ENCODE peak calls at places on chromosomes 6 and 20, in four cellular contexts. U, I, X and G are unnamed samples.

GRCh38 chr20:19348582-19348981 is 136.1 kb downstream of the SLC24A3 start:
- DNase-seq in X (no peak), I (no peak), U (no peak), G (no peak)

GRCh38 chr6:31094389-31094881 is 17.9 kb downstream of the C6orf15 start:
- DNase-seq in I (no peak), U (no peak), X (no peak), G (no peak)

GRCh38 chr6:103017878-103018277 is 1624.4 kb downstream of the GRIK2 start:
- DNase-seq in U (no peak), I (no peak), X (no peak), G (no peak)

GRCh38 chr6:42904467-42904866 is 11.4 kb upstream of the PTCRA start:
- DNase-seq in X (no peak), U (no peak), I (no peak), G (no peak)

GRCh38 chr6:15761045-15761502 is 98.2 kb upstream of the DTNBP1 start:
- DNase-seq in X (no peak), I (no peak), U (no peak), G (no peak)

GRCh38 chr6:54730767-54731665 is 115.6 kb upstream of the FAM83B start:
- DNase-seq in X (no peak), U (no peak), I (no peak), G (no peak)

GRCh38 chr6:111456208-111456607 is 26.8 kb downstream of the REV3L start:
- DNase-seq in U (no peak), I (no peak), X (no peak), G (no peak)

GRCh38 chr6:135291288-135292116 is 110.4 kb downstream of the MYB start:
- DNase-seq in X (no peak), U (no peak), I (no peak), G (no peak)

GRCh38 chr6:144104898-144105487 is 9.6 kb upstream of the SF3B5 start:
- DNase-seq in I (peak; percentile 44), X (peak; percentile 67), U (peak; percentile 53), G (no peak)

GRCh38 chr20:62768815-62769287 is 27.4 kb upstream of the MRGBP start:
- DNase-seq in U (no peak), X (no peak), I (no peak), G (no peak)

GRCh38 chr20:4962257-4962855 is 39.0 kb downstream of the SLC23A2 start:
- DNase-seq in U (no peak), X (no peak), I (no peak), G (no peak)

GRCh38 chr20:4156411-4156810 is 141.1 kb upstream of the RNF24 start:
- DNase-seq in I (no peak), U (no peak), X (no peak), G (no peak)

GRCh38 chr6:131602913-131603312 is 25.1 kb downstream of the MED23 start:
- DNase-seq in I (no peak), X (no peak), U (no peak), G (no peak)

GRCh38 chr6:57262901-57263694 is 41.0 kb upstream of the RAB23 start:
- DNase-seq in X (no peak), I (no peak), U (no peak), G (no peak)

GRCh38 chr6:93416575-93417420 is 2.6 kb downstream of the EPHA7 start:
- DNase-seq in X (no peak), U (no peak), I (peak; percentile 31), G (peak; percentile 79)

GRCh38 chr6:28488916-28489365 is 26.7 kb downstream of the GPX6 start:
- DNase-seq in I (peak; percentile 24), U (peak; percentile 66), X (peak; percentile 51), G (peak; percentile 33)

GRCh38 chr20:47777220-47777619 is 8.1 kb downstream of the SULF2 start:
- DNase-seq in X (no peak), U (no peak), I (no peak), G (no peak)

DNA sequence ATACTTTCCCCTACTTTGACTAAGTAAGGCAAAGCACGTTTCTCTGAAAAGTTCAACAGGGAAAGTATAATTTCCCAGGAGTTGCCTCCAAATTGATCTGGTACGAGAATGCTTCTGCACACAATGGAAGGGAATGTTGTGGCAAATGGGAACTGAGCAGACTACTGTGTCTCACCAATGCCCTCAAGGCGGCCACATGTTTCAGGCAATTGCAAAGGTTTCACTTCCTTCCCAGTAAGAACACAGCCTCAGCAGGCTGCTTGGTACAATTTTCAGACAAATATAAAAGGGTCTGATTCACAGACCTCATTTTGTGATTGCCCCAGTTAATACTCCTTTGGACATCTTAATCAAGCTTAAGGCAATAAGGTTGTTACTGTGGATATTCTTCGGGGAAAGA is 71.2 kb downstream of the KIAA0319 start:
- DNase-seq in I (peak; percentile 22), X (no peak), U (no peak), G (no peak)
- TF ChIP-seq NRF1 in I (no peak), X (no peak), U (no peak), G (no peak)

DNA sequence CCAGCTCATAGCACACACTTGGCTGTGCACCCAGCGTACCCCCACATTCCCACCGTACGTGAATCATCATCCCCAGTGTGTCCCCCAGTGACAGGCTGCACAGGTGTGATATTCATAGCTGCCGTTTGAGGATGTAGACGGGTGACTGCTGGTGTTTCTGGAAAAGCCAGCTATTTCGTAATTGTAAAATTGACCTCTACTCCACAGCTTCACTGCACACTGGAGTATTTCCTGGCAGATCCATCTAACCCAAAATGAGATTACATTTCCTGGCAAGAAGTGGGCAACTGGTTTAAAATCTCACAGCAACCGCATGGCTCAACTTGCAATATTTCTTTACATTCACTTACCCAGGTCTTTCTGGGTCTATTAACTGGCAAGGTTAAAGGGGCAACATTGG is 30.3 kb downstream of the CD83 start:
- DNase-seq in X (no peak), I (no peak), U (no peak), G (no peak)
- TF ChIP-seq NRF1 in X (no peak), I (no peak), U (no peak), G (no peak)

GRCh38 chr6:70651326-70651905 is 16.3 kb upstream of the SMAP1 start:
- DNase-seq in U (no peak), I (no peak), X (no peak), G (no peak)
- TF ChIP-seq NRF1 in U (no peak), I (no peak), X (no peak), G (no peak)

GRCh38 chr6:8172510-8172909 is 70.2 kb upstream of the EEF1E1 start:
- DNase-seq in I (no peak), X (no peak), U (no peak), G (no peak)

GRCh38 chr6:8174571-8174970 is 72.2 kb upstream of the EEF1E1 start:
- DNase-seq in I (no peak), U (no peak), X (no peak), G (no peak)

GRCh38 chr6:8166156-8166555 is 63.8 kb upstream of the EEF1E1 start:
- DNase-seq in U (no peak), X (no peak), I (no peak), G (no peak)

GRCh38 chr6:8170754-8171153 is 68.4 kb upstream of the EEF1E1 start:
- DNase-seq in I (no peak), X (no peak), U (no peak), G (no peak)

GRCh38 chr6:8170245-8170644 is 67.9 kb upstream of the EEF1E1 start:
- DNase-seq in U (no peak), X (no peak), I (no peak), G (no peak)
- TF ChIP-seq NRF1 in U (no peak), X (no peak), I (no peak), G (no peak)

GRCh38 chr20:23587631-23588030 is 18.1 kb downstream of the CST9 start:
- DNase-seq in I (no peak), X (no peak), U (no peak), G (no peak)

GRCh38 chr20:23585808-23586734 is 17.8 kb upstream of the CST9L start:
- DNase-seq in I (no peak), X (no peak), U (no peak), G (peak; percentile 37)

GRCh38 chr20:23585449-23585807 is 17.1 kb upstream of the CST9L start:
- DNase-seq in I (no peak), X (no peak), U (no peak), G (peak; percentile 34)

GRCh38 chr20:23588434-23589403 is 17.0 kb downstream of the CST9 start:
- DNase-seq in I (no peak), X (no peak), U (no peak), G (no peak)

DNA sequence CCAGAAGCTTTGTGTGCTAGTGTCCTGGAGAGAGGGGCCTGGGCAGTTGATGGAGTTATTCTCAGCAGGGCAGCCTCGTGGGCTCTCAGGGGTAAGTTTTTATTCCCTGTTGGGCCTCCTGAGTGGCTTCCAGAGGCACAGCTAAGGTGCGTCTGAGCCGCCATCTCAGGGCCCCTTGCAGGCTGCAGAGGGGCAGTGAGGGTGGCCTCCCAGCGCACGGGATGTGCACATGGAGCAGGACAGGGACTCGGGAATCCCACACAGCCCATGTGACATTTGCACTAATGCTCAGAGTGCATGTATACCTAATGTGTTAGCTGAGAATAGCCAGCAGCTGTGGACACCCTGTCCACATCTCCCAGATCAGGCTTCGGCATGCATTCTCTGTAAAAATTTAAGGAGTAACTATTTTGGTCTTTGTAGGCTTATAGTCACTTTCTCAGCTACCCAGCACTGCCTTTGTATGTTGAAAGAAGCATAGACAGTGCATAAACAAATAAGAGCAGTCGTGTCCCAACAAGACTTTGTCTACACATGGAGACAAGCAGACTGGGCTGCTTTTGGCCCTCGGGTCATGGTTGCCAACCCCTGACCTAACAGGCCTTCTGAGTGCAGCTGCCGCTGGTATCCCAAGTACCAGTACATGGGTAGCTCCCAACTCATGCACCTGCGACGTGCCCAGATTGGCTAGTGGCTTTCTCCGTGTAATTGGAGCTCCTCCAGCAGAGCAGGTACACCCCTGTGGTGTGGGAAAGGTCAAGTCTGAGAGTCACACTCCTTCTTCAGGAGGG is 18.6 kb upstream of the CST9L start:
- DNase-seq in U (no peak), I (no peak), X (no peak), G (peak; percentile 35)
- TF ChIP-seq NRF1 in U (no peak), I (no peak), X (no peak), G (no peak)

DNA sequence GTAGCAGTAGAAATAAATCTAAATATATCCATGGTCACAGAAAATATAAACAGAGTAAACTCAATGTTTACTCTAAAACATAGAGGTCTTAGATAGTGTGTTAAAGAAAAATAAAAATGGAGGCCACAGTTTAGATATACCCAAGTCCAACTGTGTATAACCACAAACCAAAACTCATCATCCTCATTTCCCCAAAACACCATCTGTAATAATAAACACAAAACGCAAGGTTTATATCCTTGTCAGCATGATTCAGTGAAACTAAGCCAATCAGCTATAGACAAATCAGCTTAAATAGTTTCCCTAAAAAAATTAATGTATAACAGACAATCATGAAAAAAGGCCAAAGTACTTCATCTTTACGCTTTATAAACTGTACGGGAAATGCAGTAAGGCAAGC is 2.7 kb upstream of the HACE1 start:
- DNase-seq in X (no peak), I (no peak), U (no peak), G (no peak)
- TF ChIP-seq NRF1 in X (no peak), I (no peak), U (no peak), G (no peak)

DNA sequence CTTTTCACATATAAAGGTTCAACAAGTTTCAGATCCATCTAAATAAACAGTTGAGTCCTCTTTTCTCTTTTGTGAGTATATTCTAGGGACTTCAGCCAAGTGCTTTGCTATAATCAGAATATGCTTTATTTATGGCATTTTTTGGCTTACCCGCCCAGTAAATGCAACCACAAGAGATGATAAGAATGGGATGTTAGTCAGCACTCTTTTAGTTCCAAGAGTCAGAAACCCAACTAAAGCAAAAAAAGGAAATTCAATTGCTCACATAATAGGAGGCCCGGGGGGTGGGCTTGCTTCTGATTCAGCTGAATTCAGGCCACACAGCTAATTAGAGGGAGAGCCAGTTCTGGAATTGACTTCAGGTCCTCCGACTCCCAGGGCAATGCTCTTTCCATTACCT is 250.6 kb downstream of the FARS2 start:
- DNase-seq in X (peak; percentile 23), U (no peak), I (no peak), G (no peak)
- TF ChIP-seq NRF1 in X (no peak), U (no peak), I (no peak), G (no peak)